ENCODE peak calls at places on chromosome 9, in ten cellular contexts. One of them, this sample, is unnamed.

GRCh38 chr9:88300556-88300955 is 87.7 kb upstream of the SPIN1 start:
- DNase-seq in breast epithelium: no peak
- DNase-seq in WERI-Rb-1: no peak
- DNase-seq in heart left ventricle: no peak
- DNase-seq in transverse colon: no peak
- DNase-seq in uterus: no peak
- DNase-seq in MM.1S: no peak
- DNase-seq in mesothelial cell of epicardium: no peak
- DNase-seq in endodermal cell: no peak
- DNase-seq in colonic mucosa: no peak
- DNase-seq in this sample: no peak

GRCh38 chr9:69582544-69583297 is 89.5 kb downstream of the APBA1 start:
- DNase-seq in endodermal cell: peak
- DNase-seq in uterus: no peak
- DNase-seq in mesothelial cell of epicardium: no peak
- DNase-seq in heart left ventricle: peak
- DNase-seq in breast epithelium: no peak
- DNase-seq in WERI-Rb-1: no peak
- DNase-seq in MM.1S: peak
- DNase-seq in colonic mucosa: no peak
- DNase-seq in transverse colon: no peak
- DNase-seq in this sample: no peak

GRCh38 chr9:136848393-136849037 is 694 bp upstream of the PHPT1 start:
- DNase-seq in endodermal cell: peak
- DNase-seq in MM.1S: peak
- DNase-seq in transverse colon: peak
- DNase-seq in mesothelial cell of epicardium: no peak
- DNase-seq in breast epithelium: no peak
- DNase-seq in heart left ventricle: no peak
- DNase-seq in colonic mucosa: peak
- DNase-seq in uterus: no peak
- DNase-seq in WERI-Rb-1: no peak
- DNase-seq in this sample: peak

GRCh38 chr9:124040935-124041816 is 29.6 kb downstream of the LHX2 start:
- DNase-seq in uterus: no peak
- DNase-seq in colonic mucosa: peak
- DNase-seq in WERI-Rb-1: peak
- DNase-seq in mesothelial cell of epicardium: no peak
- DNase-seq in MM.1S: peak
- DNase-seq in transverse colon: peak
- DNase-seq in endodermal cell: peak
- DNase-seq in heart left ventricle: peak
- DNase-seq in breast epithelium: no peak
- DNase-seq in this sample: peak

GRCh38 chr9:88742483-88742882 is 207.5 kb downstream of the NXNL2 start:
- DNase-seq in colonic mucosa: no peak
- DNase-seq in endodermal cell: no peak
- DNase-seq in MM.1S: no peak
- DNase-seq in WERI-Rb-1: no peak
- DNase-seq in breast epithelium: no peak
- DNase-seq in transverse colon: no peak
- DNase-seq in heart left ventricle: no peak
- DNase-seq in mesothelial cell of epicardium: no peak
- DNase-seq in uterus: no peak
- DNase-seq in this sample: no peak

GRCh38 chr9:123832858-123833257 is 97.1 kb downstream of the DENND1A start:
- DNase-seq in MM.1S: no peak
- DNase-seq in WERI-Rb-1: no peak
- DNase-seq in colonic mucosa: no peak
- DNase-seq in mesothelial cell of epicardium: no peak
- DNase-seq in breast epithelium: no peak
- DNase-seq in endodermal cell: no peak
- DNase-seq in heart left ventricle: no peak
- DNase-seq in uterus: no peak
- DNase-seq in transverse colon: no peak
- DNase-seq in this sample: no peak

GRCh38 chr9:36426348-36426747 is 26.3 kb upstream of the RNF38 start:
- DNase-seq in WERI-Rb-1: no peak
- DNase-seq in MM.1S: no peak
- DNase-seq in colonic mucosa: no peak
- DNase-seq in mesothelial cell of epicardium: no peak
- DNase-seq in uterus: no peak
- DNase-seq in endodermal cell: no peak
- DNase-seq in heart left ventricle: no peak
- DNase-seq in transverse colon: no peak
- DNase-seq in breast epithelium: no peak
- DNase-seq in this sample: no peak

GRCh38 chr9:61673247-61673646 is 483.4 kb downstream of the SPATA31A7 start:
- DNase-seq in transverse colon: no peak
- DNase-seq in breast epithelium: no peak
- DNase-seq in WERI-Rb-1: no peak
- DNase-seq in mesothelial cell of epicardium: no peak
- DNase-seq in heart left ventricle: no peak
- DNase-seq in colonic mucosa: no peak
- DNase-seq in MM.1S: no peak
- DNase-seq in endodermal cell: no peak
- DNase-seq in uterus: no peak
- DNase-seq in this sample: peak

GRCh38 chr9:116030532-116030931 is 123.1 kb upstream of the PAPPA start:
- DNase-seq in transverse colon: no peak
- DNase-seq in heart left ventricle: no peak
- DNase-seq in WERI-Rb-1: no peak
- DNase-seq in breast epithelium: no peak
- DNase-seq in MM.1S: no peak
- DNase-seq in endodermal cell: no peak
- DNase-seq in uterus: no peak
- DNase-seq in mesothelial cell of epicardium: no peak
- DNase-seq in colonic mucosa: no peak
- DNase-seq in this sample: no peak

GRCh38 chr9:7042124-7042523 is 284.4 kb downstream of the KDM4C start:
- DNase-seq in MM.1S: no peak
- DNase-seq in mesothelial cell of epicardium: no peak
- DNase-seq in WERI-Rb-1: no peak
- DNase-seq in endodermal cell: no peak
- DNase-seq in transverse colon: no peak
- DNase-seq in uterus: no peak
- DNase-seq in colonic mucosa: no peak
- DNase-seq in breast epithelium: no peak
- DNase-seq in heart left ventricle: no peak
- DNase-seq in this sample: no peak

GRCh38 chr9:120985759-120986353 is 59.3 kb upstream of the TRAF1 start:
- DNase-seq in MM.1S: peak
- DNase-seq in transverse colon: no peak
- DNase-seq in breast epithelium: no peak
- DNase-seq in endodermal cell: no peak
- DNase-seq in mesothelial cell of epicardium: no peak
- DNase-seq in WERI-Rb-1: peak
- DNase-seq in heart left ventricle: no peak
- DNase-seq in uterus: no peak
- DNase-seq in colonic mucosa: no peak
- DNase-seq in this sample: peak
- TF ChIP-seq CTCF in MM.1S: peak
- TF ChIP-seq CTCF in transverse colon: peak
- TF ChIP-seq CTCF in breast epithelium: peak
- TF ChIP-seq CTCF in endodermal cell: peak
- TF ChIP-seq CTCF in mesothelial cell of epicardium: no peak
- TF ChIP-seq CTCF in WERI-Rb-1: peak
- TF ChIP-seq CTCF in heart left ventricle: peak
- TF ChIP-seq CTCF in uterus: peak
- TF ChIP-seq CTCF in colonic mucosa: no peak
- TF ChIP-seq CTCF in this sample: peak

DNA sequence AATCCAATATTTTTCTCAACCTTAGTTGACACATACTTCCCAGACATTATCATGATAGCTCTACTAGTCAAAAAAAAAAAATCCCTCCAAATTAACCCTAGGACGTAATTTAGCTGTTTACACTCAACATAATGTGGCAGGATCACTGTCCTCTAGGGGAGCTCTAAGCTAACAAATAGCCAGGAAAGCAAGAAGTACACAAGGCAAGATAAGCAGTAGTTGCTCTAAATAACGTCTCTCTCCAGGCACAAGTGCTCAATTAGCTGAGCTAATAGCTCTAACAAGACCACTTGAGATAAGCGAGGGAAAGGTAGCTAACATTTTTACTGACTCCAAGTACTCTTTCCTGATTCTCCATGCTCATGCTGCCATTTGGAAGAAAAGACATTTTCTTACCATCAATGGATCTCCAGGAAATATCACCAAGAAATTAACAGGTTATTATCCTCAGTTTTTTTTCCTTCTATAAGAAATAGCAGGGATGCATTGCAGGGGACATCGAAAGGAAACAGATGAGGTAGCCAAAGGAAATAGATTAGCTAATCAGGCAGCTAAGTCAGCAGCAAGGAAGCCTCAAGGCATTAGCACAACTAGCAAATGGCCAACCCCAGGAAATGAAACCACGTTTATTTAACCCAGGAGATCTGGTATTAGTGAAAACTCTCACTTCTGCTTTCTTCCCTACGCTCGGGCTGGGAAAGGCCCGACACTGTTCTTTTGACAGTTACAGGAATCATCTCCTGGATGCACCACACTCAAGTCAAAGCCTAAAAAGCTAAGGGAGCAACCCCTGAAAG is 614.1 kb downstream of the PTPRD start:
- DNase-seq in MM.1S: peak
- DNase-seq in uterus: no peak
- DNase-seq in WERI-Rb-1: no peak
- DNase-seq in mesothelial cell of epicardium: no peak
- DNase-seq in colonic mucosa: no peak
- DNase-seq in transverse colon: no peak
- DNase-seq in endodermal cell: peak
- DNase-seq in heart left ventricle: no peak
- DNase-seq in breast epithelium: no peak
- DNase-seq in this sample: no peak
- TF ChIP-seq CTCF in MM.1S: peak
- TF ChIP-seq CTCF in uterus: no peak
- TF ChIP-seq CTCF in WERI-Rb-1: peak
- TF ChIP-seq CTCF in mesothelial cell of epicardium: peak
- TF ChIP-seq CTCF in colonic mucosa: no peak
- TF ChIP-seq CTCF in transverse colon: no peak
- TF ChIP-seq CTCF in endodermal cell: peak
- TF ChIP-seq CTCF in heart left ventricle: peak
- TF ChIP-seq CTCF in breast epithelium: no peak
- TF ChIP-seq CTCF in this sample: peak

GRCh38 chr9:130991227-130992058 is 17.5 kb upstream of the LAMC3 start:
- DNase-seq in WERI-Rb-1: no peak
- DNase-seq in endodermal cell: peak
- DNase-seq in colonic mucosa: no peak
- DNase-seq in uterus: no peak
- DNase-seq in breast epithelium: no peak
- DNase-seq in MM.1S: no peak
- DNase-seq in mesothelial cell of epicardium: no peak
- DNase-seq in transverse colon: no peak
- DNase-seq in heart left ventricle: no peak
- DNase-seq in this sample: no peak
- TF ChIP-seq CTCF in WERI-Rb-1: no peak
- TF ChIP-seq CTCF in endodermal cell: no peak
- TF ChIP-seq CTCF in colonic mucosa: no peak
- TF ChIP-seq CTCF in uterus: no peak
- TF ChIP-seq CTCF in breast epithelium: no peak
- TF ChIP-seq CTCF in MM.1S: no peak
- TF ChIP-seq CTCF in mesothelial cell of epicardium: no peak
- TF ChIP-seq CTCF in transverse colon: no peak
- TF ChIP-seq CTCF in heart left ventricle: no peak
- TF ChIP-seq CTCF in this sample: no peak

GRCh38 chr9:24242599-24242998 is 303.1 kb downstream of the IZUMO3 start:
- DNase-seq in mesothelial cell of epicardium: no peak
- DNase-seq in heart left ventricle: no peak
- DNase-seq in breast epithelium: no peak
- DNase-seq in transverse colon: no peak
- DNase-seq in colonic mucosa: no peak
- DNase-seq in WERI-Rb-1: no peak
- DNase-seq in uterus: no peak
- DNase-seq in endodermal cell: no peak
- DNase-seq in MM.1S: peak
- DNase-seq in this sample: no peak

DNA sequence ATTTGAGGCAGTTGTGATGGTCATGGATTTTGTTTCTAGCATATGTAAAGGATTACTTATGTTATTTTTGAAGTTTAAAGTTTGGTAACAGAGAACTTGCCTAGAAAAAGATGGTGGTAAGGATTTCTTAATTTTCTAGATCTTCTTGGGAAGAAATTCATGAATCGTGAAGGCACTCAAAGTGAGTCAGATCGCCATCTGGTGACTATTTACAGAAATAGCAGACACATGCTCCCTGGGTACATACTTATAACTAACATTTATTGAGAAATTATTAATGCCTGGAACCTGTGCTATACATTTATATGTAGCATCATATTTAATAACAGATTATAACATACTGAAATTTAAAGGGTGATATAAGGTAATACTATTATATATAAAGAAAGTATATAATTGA is 299.7 kb downstream of the IZUMO3 start:
- DNase-seq in colonic mucosa: no peak
- DNase-seq in uterus: no peak
- DNase-seq in endodermal cell: no peak
- DNase-seq in WERI-Rb-1: peak
- DNase-seq in breast epithelium: no peak
- DNase-seq in MM.1S: peak
- DNase-seq in transverse colon: no peak
- DNase-seq in mesothelial cell of epicardium: no peak
- DNase-seq in heart left ventricle: no peak
- DNase-seq in this sample: no peak
- TF ChIP-seq CTCF in colonic mucosa: no peak
- TF ChIP-seq CTCF in uterus: no peak
- TF ChIP-seq CTCF in endodermal cell: peak
- TF ChIP-seq CTCF in WERI-Rb-1: peak
- TF ChIP-seq CTCF in breast epithelium: no peak
- TF ChIP-seq CTCF in MM.1S: peak
- TF ChIP-seq CTCF in transverse colon: no peak
- TF ChIP-seq CTCF in mesothelial cell of epicardium: no peak
- TF ChIP-seq CTCF in heart left ventricle: no peak
- TF ChIP-seq CTCF in this sample: peak

This sample was measured in GM13976.